ENCODE peak calls at places on chromosomes 13 and 19, in eight cellular contexts. One of them, this sample, is unnamed.

GRCh38 chr19:6423499-6424189 is 967 bp downstream of the KHSRP start:
- DNase-seq in HTR-8/SVneo: peak; percentile 60
- DNase-seq in T-helper 22 cell: no peak
- DNase-seq in cardiac fibroblast: peak; percentile 60
- DNase-seq in stomach: no peak
- DNase-seq in activated CD4-positive, alpha-beta memory T cell treated with anti-CD3 and anti-CD28 coated beads, Interleukin-2, amount 10 ng/mL, durations not matched to agents 7 days and 5 days: peak; percentile 54
- DNase-seq in putamen: no peak
- DNase-seq in type B pancreatic cell: no peak
- DNase-seq in this sample: no peak

GRCh38 chr19:49441210-49441959 is at the start of gene SLC17A7:
- DNase-seq in HTR-8/SVneo: peak; percentile 43
- DNase-seq in putamen: no peak
- DNase-seq in stomach: no peak
- DNase-seq in type B pancreatic cell: no peak
- DNase-seq in cardiac fibroblast: no peak
- DNase-seq in activated CD4-positive, alpha-beta memory T cell treated with anti-CD3 and anti-CD28 coated beads, Interleukin-2, amount 10 ng/mL, durations not matched to agents 7 days and 5 days: peak; percentile 66
- DNase-seq in T-helper 22 cell: peak; percentile 30
- DNase-seq in this sample: no peak

GRCh38 chr13:46165485-46166220 is 16.3 kb downstream of the LCP1 start:
- DNase-seq in T-helper 22 cell: peak; percentile 30
- DNase-seq in stomach: no peak
- DNase-seq in activated CD4-positive, alpha-beta memory T cell treated with anti-CD3 and anti-CD28 coated beads, Interleukin-2, amount 10 ng/mL, durations not matched to agents 7 days and 5 days: no peak
- DNase-seq in cardiac fibroblast: peak; percentile 57
- DNase-seq in type B pancreatic cell: no peak
- DNase-seq in HTR-8/SVneo: no peak
- DNase-seq in putamen: no peak
- DNase-seq in this sample: no peak

GRCh38 chr13:32116210-32116609 is 84.6 kb downstream of the FRY start:
- DNase-seq in activated CD4-positive, alpha-beta memory T cell treated with anti-CD3 and anti-CD28 coated beads, Interleukin-2, amount 10 ng/mL, durations not matched to agents 7 days and 5 days: no peak
- DNase-seq in type B pancreatic cell: no peak
- DNase-seq in T-helper 22 cell: no peak
- DNase-seq in HTR-8/SVneo: no peak
- DNase-seq in putamen: no peak
- DNase-seq in stomach: no peak
- DNase-seq in cardiac fibroblast: no peak
- DNase-seq in this sample: no peak

GRCh38 chr13:111216166-111216960 is 101.3 kb downstream of the ARHGEF7 start:
- DNase-seq in T-helper 22 cell: no peak
- DNase-seq in HTR-8/SVneo: peak; percentile 18
- DNase-seq in activated CD4-positive, alpha-beta memory T cell treated with anti-CD3 and anti-CD28 coated beads, Interleukin-2, amount 10 ng/mL, durations not matched to agents 7 days and 5 days: peak; percentile 41
- DNase-seq in cardiac fibroblast: no peak
- DNase-seq in type B pancreatic cell: no peak
- DNase-seq in putamen: no peak
- DNase-seq in stomach: peak; percentile 39
- DNase-seq in this sample: peak; percentile 73

GRCh38 chr13:51726446-51727185 is 77.3 kb downstream of the DHRS12 start:
- DNase-seq in cardiac fibroblast: peak; percentile 83
- DNase-seq in T-helper 22 cell: no peak
- DNase-seq in putamen: no peak
- DNase-seq in type B pancreatic cell: no peak
- DNase-seq in HTR-8/SVneo: no peak
- DNase-seq in activated CD4-positive, alpha-beta memory T cell treated with anti-CD3 and anti-CD28 coated beads, Interleukin-2, amount 10 ng/mL, durations not matched to agents 7 days and 5 days: no peak
- DNase-seq in stomach: no peak
- DNase-seq in this sample: no peak

GRCh38 chr13:21058361-21058760 is 3.0 kb downstream of the LATS2 start:
- DNase-seq in cardiac fibroblast: peak; percentile 38
- DNase-seq in HTR-8/SVneo: no peak
- DNase-seq in type B pancreatic cell: no peak
- DNase-seq in T-helper 22 cell: no peak
- DNase-seq in putamen: no peak
- DNase-seq in activated CD4-positive, alpha-beta memory T cell treated with anti-CD3 and anti-CD28 coated beads, Interleukin-2, amount 10 ng/mL, durations not matched to agents 7 days and 5 days: no peak
- DNase-seq in stomach: no peak
- DNase-seq in this sample: no peak

GRCh38 chr13:38755792-38756191 is 68.9 kb downstream of the FREM2 start:
- DNase-seq in T-helper 22 cell: no peak
- DNase-seq in putamen: no peak
- DNase-seq in activated CD4-positive, alpha-beta memory T cell treated with anti-CD3 and anti-CD28 coated beads, Interleukin-2, amount 10 ng/mL, durations not matched to agents 7 days and 5 days: no peak
- DNase-seq in type B pancreatic cell: no peak
- DNase-seq in cardiac fibroblast: no peak
- DNase-seq in HTR-8/SVneo: no peak
- DNase-seq in stomach: peak; percentile 60
- DNase-seq in this sample: no peak

GRCh38 chr13:34143637-34144036 is 325.7 kb downstream of the RFC3 start:
- DNase-seq in cardiac fibroblast: no peak
- DNase-seq in putamen: no peak
- DNase-seq in HTR-8/SVneo: no peak
- DNase-seq in activated CD4-positive, alpha-beta memory T cell treated with anti-CD3 and anti-CD28 coated beads, Interleukin-2, amount 10 ng/mL, durations not matched to agents 7 days and 5 days: no peak
- DNase-seq in T-helper 22 cell: no peak
- DNase-seq in type B pancreatic cell: no peak
- DNase-seq in stomach: no peak
- DNase-seq in this sample: no peak

GRCh38 chr19:51114087-51114714 is 6.0 kb upstream of the CTU1 start:
- DNase-seq in type B pancreatic cell: no peak
- DNase-seq in stomach: no peak
- DNase-seq in T-helper 22 cell: no peak
- DNase-seq in putamen: no peak
- DNase-seq in activated CD4-positive, alpha-beta memory T cell treated with anti-CD3 and anti-CD28 coated beads, Interleukin-2, amount 10 ng/mL, durations not matched to agents 7 days and 5 days: no peak
- DNase-seq in HTR-8/SVneo: no peak
- DNase-seq in cardiac fibroblast: no peak
- DNase-seq in this sample: no peak

GRCh38 chr13:48403929-48404328 is 9.0 kb downstream of the LPAR6 start:
- DNase-seq in activated CD4-positive, alpha-beta memory T cell treated with anti-CD3 and anti-CD28 coated beads, Interleukin-2, amount 10 ng/mL, durations not matched to agents 7 days and 5 days: no peak
- DNase-seq in stomach: no peak
- DNase-seq in type B pancreatic cell: no peak
- DNase-seq in T-helper 22 cell: no peak
- DNase-seq in cardiac fibroblast: no peak
- DNase-seq in putamen: no peak
- DNase-seq in HTR-8/SVneo: no peak
- DNase-seq in this sample: no peak

GRCh38 chr19:46141421-46141820 is 6.6 kb upstream of the IGFL2 start:
- DNase-seq in putamen: no peak
- DNase-seq in type B pancreatic cell: no peak
- DNase-seq in stomach: no peak
- DNase-seq in T-helper 22 cell: no peak
- DNase-seq in activated CD4-positive, alpha-beta memory T cell treated with anti-CD3 and anti-CD28 coated beads, Interleukin-2, amount 10 ng/mL, durations not matched to agents 7 days and 5 days: no peak
- DNase-seq in cardiac fibroblast: no peak
- DNase-seq in HTR-8/SVneo: no peak
- DNase-seq in this sample: no peak

GRCh38 chr19:35272122-35272715 is 3.5 kb downstream of the USF2 start:
- DNase-seq in putamen: no peak
- DNase-seq in T-helper 22 cell: no peak
- DNase-seq in stomach: no peak
- DNase-seq in HTR-8/SVneo: no peak
- DNase-seq in activated CD4-positive, alpha-beta memory T cell treated with anti-CD3 and anti-CD28 coated beads, Interleukin-2, amount 10 ng/mL, durations not matched to agents 7 days and 5 days: no peak
- DNase-seq in cardiac fibroblast: no peak
- DNase-seq in type B pancreatic cell: no peak
- DNase-seq in this sample: peak; percentile 55

GRCh38 chr19:49614096-49614857 is 23.3 kb downstream of the PRR12 start:
- DNase-seq in T-helper 22 cell: no peak
- DNase-seq in stomach: no peak
- DNase-seq in activated CD4-positive, alpha-beta memory T cell treated with anti-CD3 and anti-CD28 coated beads, Interleukin-2, amount 10 ng/mL, durations not matched to agents 7 days and 5 days: no peak
- DNase-seq in type B pancreatic cell: no peak
- DNase-seq in HTR-8/SVneo: peak; percentile 42
- DNase-seq in putamen: no peak
- DNase-seq in cardiac fibroblast: peak; percentile 95
- DNase-seq in this sample: no peak

GRCh38 chr19:35495107-35496064 is 5.1 kb upstream of the KRTDAP start:
- DNase-seq in cardiac fibroblast: peak; percentile 70
- DNase-seq in stomach: peak; percentile 70
- DNase-seq in activated CD4-positive, alpha-beta memory T cell treated with anti-CD3 and anti-CD28 coated beads, Interleukin-2, amount 10 ng/mL, durations not matched to agents 7 days and 5 days: peak; percentile 67
- DNase-seq in HTR-8/SVneo: peak; percentile 86
- DNase-seq in T-helper 22 cell: peak; percentile 25
- DNase-seq in putamen: peak; percentile 72
- DNase-seq in type B pancreatic cell: no peak
- DNase-seq in this sample: peak; percentile 55

GRCh38 chr19:14530005-14530348 is 583 bp downstream of the TECR start:
- DNase-seq in T-helper 22 cell: no peak
- DNase-seq in activated CD4-positive, alpha-beta memory T cell treated with anti-CD3 and anti-CD28 coated beads, Interleukin-2, amount 10 ng/mL, durations not matched to agents 7 days and 5 days: no peak
- DNase-seq in putamen: no peak
- DNase-seq in type B pancreatic cell: peak; percentile 77
- DNase-seq in cardiac fibroblast: no peak
- DNase-seq in HTR-8/SVneo: no peak
- DNase-seq in stomach: no peak
- DNase-seq in this sample: no peak

GRCh38 chr13:24668511-24668910 is 11.7 kb upstream of the ATP12A start:
- DNase-seq in putamen: no peak
- DNase-seq in stomach: no peak
- DNase-seq in T-helper 22 cell: no peak
- DNase-seq in cardiac fibroblast: no peak
- DNase-seq in type B pancreatic cell: no peak
- DNase-seq in HTR-8/SVneo: no peak
- DNase-seq in activated CD4-positive, alpha-beta memory T cell treated with anti-CD3 and anti-CD28 coated beads, Interleukin-2, amount 10 ng/mL, durations not matched to agents 7 days and 5 days: no peak
- DNase-seq in this sample: no peak

GRCh38 chr13:62357887-62358645 is 942.4 kb upstream of the PCDH20 start:
- DNase-seq in stomach: no peak
- DNase-seq in cardiac fibroblast: peak; percentile 19
- DNase-seq in putamen: no peak
- DNase-seq in T-helper 22 cell: no peak
- DNase-seq in HTR-8/SVneo: peak; percentile 7
- DNase-seq in activated CD4-positive, alpha-beta memory T cell treated with anti-CD3 and anti-CD28 coated beads, Interleukin-2, amount 10 ng/mL, durations not matched to agents 7 days and 5 days: no peak
- DNase-seq in type B pancreatic cell: no peak
- DNase-seq in this sample: no peak

GRCh38 chr19:19575411-19575810 is 37.3 kb downstream of the CILP2 start:
- DNase-seq in type B pancreatic cell: no peak
- DNase-seq in HTR-8/SVneo: no peak
- DNase-seq in putamen: no peak
- DNase-seq in stomach: no peak
- DNase-seq in activated CD4-positive, alpha-beta memory T cell treated with anti-CD3 and anti-CD28 coated beads, Interleukin-2, amount 10 ng/mL, durations not matched to agents 7 days and 5 days: no peak
- DNase-seq in T-helper 22 cell: no peak
- DNase-seq in cardiac fibroblast: no peak
- DNase-seq in this sample: no peak

GRCh38 chr13:50589651-50590054 is 253.8 kb downstream of the DLEU7 start:
- DNase-seq in activated CD4-positive, alpha-beta memory T cell treated with anti-CD3 and anti-CD28 coated beads, Interleukin-2, amount 10 ng/mL, durations not matched to agents 7 days and 5 days: no peak
- DNase-seq in cardiac fibroblast: peak; percentile 91
- DNase-seq in type B pancreatic cell: no peak
- DNase-seq in T-helper 22 cell: no peak
- DNase-seq in putamen: no peak
- DNase-seq in HTR-8/SVneo: peak; percentile 32
- DNase-seq in stomach: no peak
- DNase-seq in this sample: no peak

GRCh38 chr13:23654111-23655110 is 84.2 kb downstream of the TNFRSF19 start:
- DNase-seq in stomach: peak; percentile 33
- DNase-seq in type B pancreatic cell: no peak
- DNase-seq in putamen: no peak
- DNase-seq in HTR-8/SVneo: no peak
- DNase-seq in cardiac fibroblast: peak; percentile 32
- DNase-seq in activated CD4-positive, alpha-beta memory T cell treated with anti-CD3 and anti-CD28 coated beads, Interleukin-2, amount 10 ng/mL, durations not matched to agents 7 days and 5 days: no peak
- DNase-seq in T-helper 22 cell: no peak
- DNase-seq in this sample: no peak

GRCh38 chr19:21568816-21569496 is 63.6 kb downstream of the ZNF429 start:
- DNase-seq in stomach: peak; percentile 83
- DNase-seq in cardiac fibroblast: peak; percentile 95
- DNase-seq in activated CD4-positive, alpha-beta memory T cell treated with anti-CD3 and anti-CD28 coated beads, Interleukin-2, amount 10 ng/mL, durations not matched to agents 7 days and 5 days: peak; percentile 84
- DNase-seq in T-helper 22 cell: peak; percentile 82
- DNase-seq in putamen: peak; percentile 91
- DNase-seq in type B pancreatic cell: no peak
- DNase-seq in HTR-8/SVneo: no peak
- DNase-seq in this sample: peak; percentile 63

GRCh38 chr19:31658993-31659896 is 310.0 kb upstream of the TSHZ3 start:
- DNase-seq in putamen: no peak
- DNase-seq in type B pancreatic cell: no peak
- DNase-seq in HTR-8/SVneo: no peak
- DNase-seq in stomach: no peak
- DNase-seq in T-helper 22 cell: no peak
- DNase-seq in activated CD4-positive, alpha-beta memory T cell treated with anti-CD3 and anti-CD28 coated beads, Interleukin-2, amount 10 ng/mL, durations not matched to agents 7 days and 5 days: no peak
- DNase-seq in cardiac fibroblast: no peak
- DNase-seq in this sample: no peak

GRCh38 chr19:48560095-48560530 is 8.1 kb downstream of the SULT2B1 start:
- DNase-seq in activated CD4-positive, alpha-beta memory T cell treated with anti-CD3 and anti-CD28 coated beads, Interleukin-2, amount 10 ng/mL, durations not matched to agents 7 days and 5 days: no peak
- DNase-seq in HTR-8/SVneo: no peak
- DNase-seq in putamen: no peak
- DNase-seq in T-helper 22 cell: no peak
- DNase-seq in stomach: no peak
- DNase-seq in cardiac fibroblast: no peak
- DNase-seq in type B pancreatic cell: no peak
- DNase-seq in this sample: no peak

GRCh38 chr19:11421607-11422098 is 2.5 kb upstream of the RGL3 start:
- DNase-seq in stomach: peak; percentile 72
- DNase-seq in type B pancreatic cell: no peak
- DNase-seq in T-helper 22 cell: no peak
- DNase-seq in putamen: no peak
- DNase-seq in cardiac fibroblast: no peak
- DNase-seq in activated CD4-positive, alpha-beta memory T cell treated with anti-CD3 and anti-CD28 coated beads, Interleukin-2, amount 10 ng/mL, durations not matched to agents 7 days and 5 days: peak; percentile 45
- DNase-seq in HTR-8/SVneo: no peak
- DNase-seq in this sample: no peak

GRCh38 chr19:53977991-53978731 is 13.3 kb upstream of the CACNG6 start:
- DNase-seq in type B pancreatic cell: no peak
- DNase-seq in T-helper 22 cell: no peak
- DNase-seq in putamen: peak; percentile 86
- DNase-seq in cardiac fibroblast: peak; percentile 97
- DNase-seq in activated CD4-positive, alpha-beta memory T cell treated with anti-CD3 and anti-CD28 coated beads, Interleukin-2, amount 10 ng/mL, durations not matched to agents 7 days and 5 days: peak; percentile 24
- DNase-seq in HTR-8/SVneo: peak; percentile 97
- DNase-seq in stomach: no peak
- DNase-seq in this sample: no peak

GRCh38 chr13:49774376-49775005 is 18.0 kb downstream of the KPNA3 start:
- DNase-seq in type B pancreatic cell: no peak
- DNase-seq in cardiac fibroblast: no peak
- DNase-seq in activated CD4-positive, alpha-beta memory T cell treated with anti-CD3 and anti-CD28 coated beads, Interleukin-2, amount 10 ng/mL, durations not matched to agents 7 days and 5 days: no peak
- DNase-seq in HTR-8/SVneo: no peak
- DNase-seq in putamen: no peak
- DNase-seq in stomach: no peak
- DNase-seq in T-helper 22 cell: no peak
- DNase-seq in this sample: no peak

GRCh38 chr19:10356431-10356830 is 17.0 kb upstream of the ICAM3 start:
- DNase-seq in HTR-8/SVneo: no peak
- DNase-seq in activated CD4-positive, alpha-beta memory T cell treated with anti-CD3 and anti-CD28 coated beads, Interleukin-2, amount 10 ng/mL, durations not matched to agents 7 days and 5 days: no peak
- DNase-seq in T-helper 22 cell: no peak
- DNase-seq in stomach: no peak
- DNase-seq in type B pancreatic cell: no peak
- DNase-seq in putamen: no peak
- DNase-seq in cardiac fibroblast: no peak
- DNase-seq in this sample: no peak

This sample was measured in Peyer's patch.